ENCODE peak calls at places on chromosome 20, in five cellular contexts. One of them, this sample, is unnamed.

GRCh38 chr20:48002517-48002970 is 217.3 kb upstream of the SULF2 start:
- DNase-seq in effector memory CD4-positive, alpha-beta T cell: no peak
- DNase-seq in psoas muscle: no peak
- DNase-seq in AG04450: no peak
- DNase-seq in Caco-2: no peak
- DNase-seq in this sample: no peak

GRCh38 chr20:858011-858410 is 24.5 kb downstream of the FAM110A start:
- DNase-seq in effector memory CD4-positive, alpha-beta T cell: no peak
- DNase-seq in psoas muscle: no peak
- DNase-seq in AG04450: no peak
- DNase-seq in Caco-2: no peak
- DNase-seq in this sample: no peak

GRCh38 chr20:3777726-3778629 is 3.3 kb downstream of the SPEF1 start:
- DNase-seq in effector memory CD4-positive, alpha-beta T cell: no peak
- DNase-seq in psoas muscle: peak; percentile 63
- DNase-seq in AG04450: no peak
- DNase-seq in Caco-2: peak; percentile 70
- DNase-seq in this sample: no peak

GRCh38 chr20:62135573-62136266 is 7.5 kb downstream of the PSMA7 start:
- DNase-seq in effector memory CD4-positive, alpha-beta T cell: no peak
- DNase-seq in psoas muscle: no peak
- DNase-seq in AG04450: no peak
- DNase-seq in Caco-2: no peak
- DNase-seq in this sample: no peak

GRCh38 chr20:60013296-60014142 is 55.3 kb downstream of the CDH26 start:
- DNase-seq in effector memory CD4-positive, alpha-beta T cell: no peak
- DNase-seq in psoas muscle: no peak
- DNase-seq in AG04450: no peak
- DNase-seq in Caco-2: no peak
- DNase-seq in this sample: no peak

GRCh38 chr20:49612127-49612738 is 44.3 kb upstream of the PTGIS start:
- DNase-seq in effector memory CD4-positive, alpha-beta T cell: no peak
- DNase-seq in psoas muscle: peak; percentile 70
- DNase-seq in AG04450: no peak
- DNase-seq in Caco-2: no peak
- DNase-seq in this sample: no peak

GRCh38 chr20:48366230-48366629 is 461.6 kb downstream of the PREX1 start:
- DNase-seq in effector memory CD4-positive, alpha-beta T cell: no peak
- DNase-seq in psoas muscle: no peak
- DNase-seq in AG04450: no peak
- DNase-seq in Caco-2: no peak
- DNase-seq in this sample: no peak

GRCh38 chr20:25251558-25251957 is 3.7 kb downstream of the PYGB start:
- DNase-seq in effector memory CD4-positive, alpha-beta T cell: no peak
- DNase-seq in psoas muscle: no peak
- DNase-seq in AG04450: no peak
- DNase-seq in Caco-2: no peak
- DNase-seq in this sample: no peak

GRCh38 chr20:34220581-34220980 is 20.6 kb upstream of the ASIP start:
- DNase-seq in effector memory CD4-positive, alpha-beta T cell: no peak
- DNase-seq in psoas muscle: no peak
- DNase-seq in AG04450: no peak
- DNase-seq in Caco-2: no peak
- DNase-seq in this sample: no peak

GRCh38 chr20:44068780-44069191 is 118.2 kb downstream of the JPH2 start:
- DNase-seq in effector memory CD4-positive, alpha-beta T cell: no peak
- DNase-seq in psoas muscle: no peak
- DNase-seq in AG04450: no peak
- DNase-seq in Caco-2: peak; percentile 37
- DNase-seq in this sample: no peak

GRCh38 chr20:10306440-10307358 is 88.1 kb downstream of the SNAP25 start:
- DNase-seq in effector memory CD4-positive, alpha-beta T cell: no peak
- DNase-seq in psoas muscle: no peak
- DNase-seq in AG04450: peak; percentile 57
- DNase-seq in Caco-2: no peak
- DNase-seq in this sample: peak; percentile 73

GRCh38 chr20:44324343-44324742 is 12.5 kb upstream of the R3HDML start:
- DNase-seq in effector memory CD4-positive, alpha-beta T cell: no peak
- DNase-seq in psoas muscle: no peak
- DNase-seq in AG04450: no peak
- DNase-seq in Caco-2: no peak
- DNase-seq in this sample: no peak

GRCh38 chr20:25315418-25316210 is 67.7 kb downstream of the PYGB start:
- DNase-seq in effector memory CD4-positive, alpha-beta T cell: no peak
- DNase-seq in psoas muscle: no peak
- DNase-seq in AG04450: no peak
- DNase-seq in Caco-2: peak; percentile 5
- DNase-seq in this sample: no peak

GRCh38 chr20:48405909-48406308 is 421.9 kb downstream of the PREX1 start:
- DNase-seq in effector memory CD4-positive, alpha-beta T cell: no peak
- DNase-seq in psoas muscle: no peak
- DNase-seq in AG04450: no peak
- DNase-seq in Caco-2: no peak
- DNase-seq in this sample: no peak

GRCh38 chr20:19964289-19965263 is 52.6 kb upstream of the NAA20 start:
- DNase-seq in effector memory CD4-positive, alpha-beta T cell: no peak
- DNase-seq in psoas muscle: peak; percentile 72
- DNase-seq in AG04450: peak; percentile 94
- DNase-seq in Caco-2: peak; percentile 88
- DNase-seq in this sample: no peak

GRCh38 chr20:39146394-39146793 is 184.2 kb downstream of the DHX35 start:
- DNase-seq in effector memory CD4-positive, alpha-beta T cell: no peak
- DNase-seq in psoas muscle: no peak
- DNase-seq in AG04450: no peak
- DNase-seq in Caco-2: no peak
- DNase-seq in this sample: no peak

GRCh38 chr20:51985013-51985415 is 182.7 kb upstream of the SALL4 start:
- DNase-seq in effector memory CD4-positive, alpha-beta T cell: no peak
- DNase-seq in psoas muscle: no peak
- DNase-seq in AG04450: peak; percentile 81
- DNase-seq in Caco-2: no peak
- DNase-seq in this sample: no peak

GRCh38 chr20:46936415-46937139 is 41.9 kb downstream of the EYA2 start:
- DNase-seq in effector memory CD4-positive, alpha-beta T cell: no peak
- DNase-seq in psoas muscle: no peak
- DNase-seq in AG04450: no peak
- DNase-seq in Caco-2: no peak
- DNase-seq in this sample: no peak

GRCh38 chr20:44600758-44601562 is 18.6 kb downstream of the PKIG start:
- DNase-seq in effector memory CD4-positive, alpha-beta T cell: no peak
- DNase-seq in psoas muscle: peak; percentile 53
- DNase-seq in AG04450: no peak
- DNase-seq in Caco-2: no peak
- DNase-seq in this sample: no peak

GRCh38 chr20:63628246-63628975 is 1.5 kb upstream of the GMEB2 start:
- DNase-seq in effector memory CD4-positive, alpha-beta T cell: no peak
- DNase-seq in psoas muscle: peak; percentile 59
- DNase-seq in AG04450: peak; percentile 16
- DNase-seq in Caco-2: peak; percentile 84
- DNase-seq in this sample: peak; percentile 67

GRCh38 chr20:41592516-41593192 is 25.5 kb downstream of the CHD6 start:
- DNase-seq in effector memory CD4-positive, alpha-beta T cell: no peak
- DNase-seq in psoas muscle: no peak
- DNase-seq in AG04450: no peak
- DNase-seq in Caco-2: no peak
- DNase-seq in this sample: no peak

GRCh38 chr20:20710847-20711315 is 1.6 kb downstream of the RALGAPA2 start:
- DNase-seq in effector memory CD4-positive, alpha-beta T cell: no peak
- DNase-seq in psoas muscle: no peak
- DNase-seq in AG04450: no peak
- DNase-seq in Caco-2: peak; percentile 68
- DNase-seq in this sample: peak; percentile 40

GRCh38 chr20:5680227-5680626 is 70.0 kb upstream of the SHLD1 start:
- DNase-seq in effector memory CD4-positive, alpha-beta T cell: no peak
- DNase-seq in psoas muscle: no peak
- DNase-seq in AG04450: no peak
- DNase-seq in Caco-2: no peak
- DNase-seq in this sample: no peak

GRCh38 chr20:50366270-50367103 is 143.7 kb upstream of the PTPN1 start:
- DNase-seq in effector memory CD4-positive, alpha-beta T cell: no peak
- DNase-seq in psoas muscle: no peak
- DNase-seq in AG04450: peak; percentile 42
- DNase-seq in Caco-2: peak; percentile 93
- DNase-seq in this sample: peak; percentile 84

GRCh38 chr20:44891826-44892225 is 6.3 kb downstream of the YWHAB start:
- DNase-seq in effector memory CD4-positive, alpha-beta T cell: no peak
- DNase-seq in psoas muscle: no peak
- DNase-seq in AG04450: no peak
- DNase-seq in Caco-2: no peak
- DNase-seq in this sample: no peak

GRCh38 chr20:60870040-60870439 is 382.0 kb upstream of the CDH4 start:
- DNase-seq in effector memory CD4-positive, alpha-beta T cell: no peak
- DNase-seq in psoas muscle: no peak
- DNase-seq in AG04450: no peak
- DNase-seq in Caco-2: no peak
- DNase-seq in this sample: no peak

GRCh38 chr20:63054695-63055240 is 48.0 kb upstream of the BHLHE23 start:
- DNase-seq in effector memory CD4-positive, alpha-beta T cell: no peak
- DNase-seq in psoas muscle: no peak
- DNase-seq in AG04450: no peak
- DNase-seq in Caco-2: peak; percentile 37
- DNase-seq in this sample: no peak

GRCh38 chr20:45704969-45705637 is at the start of gene WFDC10B:
- DNase-seq in effector memory CD4-positive, alpha-beta T cell: no peak
- DNase-seq in psoas muscle: no peak
- DNase-seq in AG04450: no peak
- DNase-seq in Caco-2: no peak
- DNase-seq in this sample: no peak

GRCh38 chr20:6882911-6883310 is 115.4 kb downstream of the BMP2 start:
- DNase-seq in effector memory CD4-positive, alpha-beta T cell: no peak
- DNase-seq in psoas muscle: no peak
- DNase-seq in AG04450: no peak
- DNase-seq in Caco-2: no peak
- DNase-seq in this sample: no peak

GRCh38 chr20:61882716-61883615 is 182.7 kb downstream of the TAF4 start:
- DNase-seq in effector memory CD4-positive, alpha-beta T cell: no peak
- DNase-seq in psoas muscle: no peak
- DNase-seq in AG04450: no peak
- DNase-seq in Caco-2: no peak
- DNase-seq in this sample: no peak

GRCh38 chr20:12383770-12384304 is 466.1 kb downstream of the BTBD3 start:
- DNase-seq in effector memory CD4-positive, alpha-beta T cell: no peak
- DNase-seq in psoas muscle: no peak
- DNase-seq in AG04450: no peak
- DNase-seq in Caco-2: no peak
- DNase-seq in this sample: no peak
- H3K4me3 ChIP-seq in effector memory CD4-positive, alpha-beta T cell: no peak overlapping the region
- H3K4me3 ChIP-seq in psoas muscle: no peak overlapping the region
- H3K4me3 ChIP-seq in AG04450: no peak overlapping the region
- H3K4me3 ChIP-seq in Caco-2: no peak overlapping the region
- H3K4me3 ChIP-seq in this sample: no peak overlapping the region

GRCh38 chr20:22584630-22584921 is 204 bp upstream of the FOXA2 start:
- DNase-seq in effector memory CD4-positive, alpha-beta T cell: no peak
- DNase-seq in psoas muscle: no peak
- DNase-seq in AG04450: no peak
- DNase-seq in Caco-2: peak; percentile 94
- DNase-seq in this sample: no peak
- H3K4me3 ChIP-seq in effector memory CD4-positive, alpha-beta T cell: no peak overlapping the region
- H3K4me3 ChIP-seq in psoas muscle: no peak overlapping the region
- H3K4me3 ChIP-seq in AG04450: no peak overlapping the region
- H3K4me3 ChIP-seq in Caco-2: peak overlapping the region; percentile 79
- H3K4me3 ChIP-seq in this sample: no peak overlapping the region

DNA sequence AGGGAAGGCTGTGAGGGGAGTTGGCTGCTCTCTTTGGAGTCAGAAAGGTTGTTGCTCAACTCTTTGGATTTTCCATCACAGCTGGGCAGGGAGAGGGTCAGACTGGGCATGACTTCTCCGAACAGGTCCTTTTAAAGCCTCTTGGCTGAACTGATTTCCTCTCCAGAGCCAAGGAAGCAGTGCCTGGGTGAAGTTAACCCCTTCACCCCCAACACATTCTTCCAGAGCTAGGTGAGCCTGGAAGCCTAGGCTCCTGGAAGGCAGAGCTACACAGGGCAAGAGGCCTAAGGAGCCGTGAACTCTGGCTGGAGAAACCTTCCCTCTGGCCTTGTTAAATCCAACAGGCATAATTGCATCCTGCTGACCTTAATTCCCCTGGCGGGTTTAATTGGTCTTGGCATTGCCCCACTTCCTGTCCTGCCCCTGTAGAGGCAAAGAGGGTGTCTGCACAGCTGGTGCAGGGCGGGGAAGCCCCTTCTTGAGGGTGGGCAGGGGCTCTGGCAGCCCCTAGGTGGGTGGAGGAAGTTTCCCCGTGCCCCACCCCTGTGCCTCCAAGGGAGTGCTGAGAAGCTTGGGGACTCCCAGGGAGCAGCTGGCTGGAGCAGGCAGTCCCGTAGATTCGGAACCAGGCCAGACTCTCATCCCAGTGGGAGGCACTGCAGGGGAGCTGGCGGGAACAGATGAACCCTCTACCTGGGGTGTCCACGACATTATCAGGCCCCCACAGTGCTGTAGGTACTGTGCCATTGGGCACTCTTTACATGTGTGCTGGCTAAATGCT is 3.6 kb upstream of the MYLK2 start:
- DNase-seq in effector memory CD4-positive, alpha-beta T cell: no peak
- DNase-seq in psoas muscle: no peak
- DNase-seq in AG04450: no peak
- DNase-seq in Caco-2: peak; percentile 52
- DNase-seq in this sample: no peak
- H3K4me3 ChIP-seq in effector memory CD4-positive, alpha-beta T cell: no peak overlapping the region
- H3K4me3 ChIP-seq in psoas muscle: peak overlapping the region; percentile 45
- H3K4me3 ChIP-seq in AG04450: no peak overlapping the region
- H3K4me3 ChIP-seq in Caco-2: no peak overlapping the region
- H3K4me3 ChIP-seq in this sample: no peak overlapping the region

GRCh38 chr20:2114560-2114959 is 12.9 kb downstream of the STK35 start:
- DNase-seq in effector memory CD4-positive, alpha-beta T cell: no peak
- DNase-seq in psoas muscle: no peak
- DNase-seq in AG04450: no peak
- DNase-seq in Caco-2: no peak
- DNase-seq in this sample: no peak
- H3K4me3 ChIP-seq in effector memory CD4-positive, alpha-beta T cell: no peak overlapping the region
- H3K4me3 ChIP-seq in psoas muscle: no peak overlapping the region
- H3K4me3 ChIP-seq in AG04450: no peak overlapping the region
- H3K4me3 ChIP-seq in Caco-2: no peak overlapping the region
- H3K4me3 ChIP-seq in this sample: no peak overlapping the region

GRCh38 chr20:37525810-37526209 is 1.9 kb downstream of the BLCAP start:
- DNase-seq in effector memory CD4-positive, alpha-beta T cell: no peak
- DNase-seq in psoas muscle: no peak
- DNase-seq in AG04450: no peak
- DNase-seq in Caco-2: no peak
- DNase-seq in this sample: no peak

GRCh38 chr20:37522258-37523011 is 1.4 kb downstream of the NNAT start:
- DNase-seq in effector memory CD4-positive, alpha-beta T cell: no peak
- DNase-seq in psoas muscle: peak; percentile 75
- DNase-seq in AG04450: no peak
- DNase-seq in Caco-2: peak; percentile 41
- DNase-seq in this sample: no peak

GRCh38 chr20:37524859-37525708 is 2.6 kb downstream of the BLCAP start:
- DNase-seq in effector memory CD4-positive, alpha-beta T cell: peak; percentile 13
- DNase-seq in psoas muscle: no peak
- DNase-seq in AG04450: no peak
- DNase-seq in Caco-2: peak; percentile 53
- DNase-seq in this sample: no peak

GRCh38 chr20:37523012-37523391 is 2.0 kb downstream of the NNAT start:
- DNase-seq in effector memory CD4-positive, alpha-beta T cell: no peak
- DNase-seq in psoas muscle: no peak
- DNase-seq in AG04450: no peak
- DNase-seq in Caco-2: no peak
- DNase-seq in this sample: no peak

GRCh38 chr20:37524221-37524700 is 3.2 kb downstream of the NNAT start:
- DNase-seq in effector memory CD4-positive, alpha-beta T cell: no peak
- DNase-seq in psoas muscle: peak; percentile 80
- DNase-seq in AG04450: no peak
- DNase-seq in Caco-2: peak; percentile 80
- DNase-seq in this sample: no peak
- H3K4me3 ChIP-seq in effector memory CD4-positive, alpha-beta T cell: no peak overlapping the region
- H3K4me3 ChIP-seq in psoas muscle: peak overlapping the region; percentile 100
- H3K4me3 ChIP-seq in AG04450: no peak overlapping the region
- H3K4me3 ChIP-seq in Caco-2: no peak overlapping the region
- H3K4me3 ChIP-seq in this sample: no peak overlapping the region

GRCh38 chr20:9051508-9051907 is 17.4 kb upstream of the PLCB4 start:
- DNase-seq in effector memory CD4-positive, alpha-beta T cell: no peak
- DNase-seq in psoas muscle: no peak
- DNase-seq in AG04450: peak; percentile 94
- DNase-seq in Caco-2: no peak
- DNase-seq in this sample: no peak
- H3K4me3 ChIP-seq in effector memory CD4-positive, alpha-beta T cell: no peak overlapping the region
- H3K4me3 ChIP-seq in psoas muscle: no peak overlapping the region
- H3K4me3 ChIP-seq in AG04450: no peak overlapping the region
- H3K4me3 ChIP-seq in Caco-2: no peak overlapping the region
- H3K4me3 ChIP-seq in this sample: no peak overlapping the region

This sample was measured in Jurkat, Clone E6-1.